ENCODE peak calls at places on chromosomes 5 and 9, in eight cellular contexts. U is endothelial cell of umbilical vein, O is heart right ventricle, M is foreskin fibroblast, K is tibial nerve, A is RWPE1, S is OCI-LY7, F is colonic mucosa. N is an unnamed sample.

GRCh38 chr9:135661801-135662560 is 1.1 kb upstream of the LCN9 start:
- DNase-seq in S (no peak), K (no peak), M (peak), A (no peak), O (no peak), U (no peak), F (no peak), N (no peak)

GRCh38 chr5:174535691-174536090 is 188.7 kb upstream of the MSX2 start:
- DNase-seq in F (no peak), S (no peak), M (no peak), K (no peak), O (no peak), A (peak), U (no peak), N (no peak)

GRCh38 chr9:123282343-123283047 is 14.1 kb upstream of the STRBP start:
- DNase-seq in O (peak), S (no peak), M (no peak), F (no peak), K (no peak), U (peak), A (peak), N (no peak)

GRCh38 chr5:81302596-81302995 is 1.2 kb downstream of the ZCCHC9 start:
- DNase-seq in F (no peak), O (no peak), M (no peak), S (no peak), U (no peak), A (no peak), K (no peak), N (no peak)

GRCh38 chr9:115057559-115057958 is 60.4 kb downstream of the TNC start:
- DNase-seq in F (no peak), O (no peak), U (no peak), K (no peak), M (no peak), A (no peak), S (no peak), N (no peak)

GRCh38 chr9:124795881-124796415 is 19.0 kb downstream of the OLFML2A start:
- DNase-seq in F (no peak), K (no peak), O (peak), S (no peak), A (no peak), M (no peak), U (peak), N (no peak)

GRCh38 chr5:1129725-1130082 is 17.8 kb upstream of the SLC12A7 start:
- DNase-seq in A (peak), O (no peak), F (peak), S (no peak), U (no peak), K (no peak), M (no peak), N (no peak)

GRCh38 chr9:138023394-138024124 is 146.0 kb downstream of the CACNA1B start:
- DNase-seq in U (no peak), K (no peak), M (no peak), O (no peak), S (no peak), F (no peak), A (no peak), N (no peak)

GRCh38 chr9:130499804-130500263 is 55.1 kb downstream of the ASS1 start:
- DNase-seq in M (no peak), U (no peak), S (no peak), F (peak), K (no peak), O (no peak), A (peak), N (no peak)

GRCh38 chr9:126528111-126528510 is 85.6 kb upstream of the LMX1B start:
- DNase-seq in M (peak), A (no peak), K (no peak), F (no peak), U (no peak), S (no peak), O (no peak), N (no peak)

GRCh38 chr9:18489861-18490260 is 15.9 kb downstream of the ADAMTSL1 start:
- DNase-seq in O (no peak), U (peak), A (no peak), F (no peak), M (peak), K (no peak), S (no peak), N (no peak)

GRCh38 chr5:78533356-78533755 is 115.2 kb downstream of the LHFPL2 start:
- DNase-seq in A (no peak), O (no peak), S (peak), M (no peak), K (no peak), F (no peak), U (peak), N (peak)

GRCh38 chr5:113663879-113664278 is 150.4 kb downstream of the YTHDC2 start:
- DNase-seq in A (no peak), K (peak), M (peak), U (peak), F (peak), S (peak), O (peak), N (peak)

GRCh38 chr9:121798941-121799340 is 147.5 kb downstream of the DAB2IP start:
- DNase-seq in U (no peak), O (no peak), K (no peak), F (no peak), M (no peak), S (no peak), A (no peak), N (no peak)

GRCh38 chr5:102418531-102418930 is 80.3 kb downstream of the SLCO6A1 start:
- DNase-seq in U (no peak), F (no peak), A (no peak), M (no peak), K (no peak), O (no peak), S (no peak), N (no peak)

GRCh38 chr5:9712506-9713285 is 82.5 kb upstream of the TAS2R1 start:
- DNase-seq in O (no peak), S (no peak), F (no peak), A (peak), K (no peak), M (peak), U (no peak), N (no peak)

GRCh38 chr5:59407967-59408366 is 485.6 kb downstream of the PDE4D start:
- DNase-seq in S (no peak), O (no peak), M (no peak), U (no peak), A (no peak), K (no peak), F (no peak), N (no peak)

GRCh38 chr5:95609711-95610110 is 10.2 kb upstream of the GPR150 start:
- DNase-seq in M (peak), A (no peak), S (no peak), U (no peak), O (no peak), F (no peak), K (no peak), N (no peak)

GRCh38 chr9:21153688-21154608 is 12.3 kb upstream of the IFNW1 start:
- DNase-seq in A (peak), O (no peak), K (peak), M (peak), S (peak), F (no peak), U (peak), N (peak)
- TF ChIP-seq CTCF in A (peak), O (peak), K (no peak), M (no peak), S (peak), F (no peak), U (no peak), N (peak)

GRCh38 chr5:153753645-153754432 is 263.4 kb downstream of the GRIA1 start:
- DNase-seq in U (no peak), M (peak), K (no peak), S (no peak), F (no peak), O (no peak), A (peak), N (no peak)

GRCh38 chr5:153755913-153756500 is 265.5 kb downstream of the GRIA1 start:
- DNase-seq in S (no peak), M (peak), U (no peak), A (no peak), O (no peak), F (no peak), K (no peak), N (no peak)

GRCh38 chr5:153752890-153753289 is 262.4 kb downstream of the GRIA1 start:
- DNase-seq in U (no peak), O (no peak), A (no peak), M (no peak), S (no peak), F (no peak), K (no peak), N (no peak)

GRCh38 chr5:153756540-153756939 is 266.1 kb downstream of the GRIA1 start:
- DNase-seq in O (no peak), U (no peak), K (no peak), M (peak), A (no peak), F (no peak), S (peak), N (no peak)
- TF ChIP-seq CTCF in O (peak), U (no peak), K (no peak), M (peak), A (no peak), F (no peak), S (peak), N (no peak)

GRCh38 chr9:35616681-35617459 is 1.3 kb downstream of the CD72 start:
- DNase-seq in A (peak), M (peak), F (peak), O (peak), S (peak), K (peak), U (peak), N (peak)
- TF ChIP-seq CTCF in A (no peak), M (no peak), F (no peak), O (peak), S (peak), K (no peak), U (no peak), N (peak)

DNA sequence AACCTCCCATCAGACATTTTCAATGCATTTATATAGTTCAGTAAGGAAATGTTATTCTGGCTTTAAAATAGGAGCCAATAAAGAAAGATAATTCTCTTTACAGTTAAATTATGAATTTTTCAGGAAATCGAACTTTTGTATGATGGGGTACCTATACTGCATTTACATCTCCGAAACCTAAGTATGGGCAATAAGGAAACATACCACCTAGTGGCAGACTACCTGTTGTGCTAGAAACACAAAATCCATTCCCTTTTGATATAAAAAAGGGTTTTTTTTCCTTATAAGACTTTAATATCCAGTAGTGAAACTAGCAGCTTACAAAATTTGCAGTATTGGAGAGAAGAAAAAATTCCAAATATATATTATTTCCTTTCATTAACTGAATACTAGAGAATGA is 21.3 kb upstream of the VLDLR start:
- DNase-seq in A (no peak), U (no peak), O (no peak), K (no peak), M (no peak), S (no peak), F (no peak), N (no peak)
- TF ChIP-seq CTCF in A (no peak), U (no peak), O (peak), K (no peak), M (no peak), S (peak), F (no peak), N (no peak)

GRCh38 chr9:131827821-131828369 is 88.0 kb upstream of the RAPGEF1 start:
- DNase-seq in M (no peak), A (no peak), O (no peak), S (no peak), U (no peak), F (no peak), K (no peak), N (no peak)
- TF ChIP-seq CTCF in M (no peak), A (no peak), O (no peak), S (no peak), U (no peak), F (no peak), K (no peak), N (no peak)

DNA sequence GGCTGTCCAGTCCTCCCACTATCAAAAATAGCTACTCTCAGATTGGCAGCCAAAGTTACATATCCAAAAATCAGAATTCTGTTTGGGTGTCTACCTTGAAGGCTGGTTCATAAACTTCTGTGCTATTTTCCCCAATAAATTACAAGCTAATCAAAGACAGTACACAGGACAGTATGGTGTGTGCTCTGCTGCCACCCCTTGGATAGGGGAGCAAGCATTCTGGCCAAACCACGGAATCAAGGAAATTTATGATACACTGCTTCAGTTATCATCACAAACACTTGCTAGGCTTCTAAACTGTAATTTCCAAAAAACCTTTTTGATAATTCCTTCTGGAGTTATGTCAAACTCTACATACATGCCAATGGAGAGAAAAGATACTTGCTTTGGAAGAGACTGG is 15.9 kb downstream of the ETF1 start:
- DNase-seq in S (no peak), O (no peak), A (no peak), F (no peak), K (no peak), U (no peak), M (peak), N (no peak)
- TF ChIP-seq CTCF in S (peak), O (no peak), A (no peak), F (no peak), K (no peak), U (no peak), M (no peak), N (no peak)

DNA sequence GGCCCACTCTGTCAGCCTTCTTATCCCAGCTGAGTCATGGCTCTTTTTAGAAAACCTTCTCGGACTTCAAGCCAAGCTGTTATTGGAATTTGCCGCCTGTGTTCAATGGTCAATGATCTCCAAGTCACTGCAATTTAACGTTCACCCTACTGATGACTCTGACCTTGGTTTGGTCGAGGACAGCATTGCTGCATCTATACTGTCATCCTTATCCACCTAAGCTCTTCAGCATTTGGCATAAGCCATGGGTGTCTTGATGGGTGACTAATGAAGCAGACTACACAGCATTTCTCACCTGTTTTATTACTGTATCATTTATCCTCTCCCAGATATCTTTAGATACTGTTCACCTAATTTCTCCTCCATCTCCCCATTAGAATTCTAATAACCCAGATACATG is 5.6 kb upstream of the HSPB3 start:
- DNase-seq in S (no peak), O (no peak), F (no peak), A (no peak), U (no peak), M (no peak), K (no peak), N (no peak)
- TF ChIP-seq CTCF in S (no peak), O (no peak), F (no peak), A (no peak), U (no peak), M (no peak), K (no peak), N (no peak)